ENCODE peak calls at places on chromosomes 12 and 14, in eight cellular contexts. R, W, P, B, E, I, D and H are unnamed samples. For H3K27me3, H3K4me1 and H3K9me3, the result is how much of the 10 kb centered on the place peaks cover.

GRCh38 chr12:100794441-100795192 is at the start of gene ANO4:
- DNase-seq in R (no peak), W (no peak), P (no peak), B (no peak), E (no peak), I (no peak), D (no peak), H (no peak)

GRCh38 chr12:120156315-120157259 is 37.9 kb downstream of the GCN1 start:
- DNase-seq in R (no peak), W (no peak), P (no peak), B (no peak), E (no peak), I (no peak), D (no peak), H (no peak)

GRCh38 chr12:50276912-50277671 is 6.2 kb downstream of the LIMA1 start:
- DNase-seq in R (no peak), W (no peak), P (no peak), B (no peak), E (no peak), I (no peak), D (no peak), H (no peak)

GRCh38 chr14:56633544-56633943 is 53.9 kb downstream of the TMEM260 start:
- DNase-seq in R (no peak), W (no peak), P (no peak), B (no peak), E (no peak), I (no peak), D (no peak), H (no peak)

GRCh38 chr14:98928418-98928817 is 343.6 kb downstream of the BCL11B start:
- DNase-seq in R (no peak), W (no peak), P (no peak), B (no peak), E (no peak), I (no peak), D (peak), H (no peak)

GRCh38 chr14:34063470-34064164 is 112.7 kb upstream of the EGLN3 start:
- DNase-seq in R (no peak), W (no peak), P (no peak), B (no peak), E (no peak), I (no peak), D (peak), H (peak)

GRCh38 chr14:104143521-104144452 is 5.4 kb downstream of the KIF26A start:
- DNase-seq in R (no peak), W (no peak), P (peak), B (peak), E (no peak), I (no peak), D (peak), H (no peak)

GRCh38 chr12:49482095-49483051 is 56.5 kb upstream of the KCNH3 start:
- DNase-seq in R (peak), W (no peak), P (no peak), B (no peak), E (no peak), I (no peak), D (no peak), H (no peak)

GRCh38 chr12:3236345-3237153 is 159.4 kb downstream of the TSPAN9 start:
- DNase-seq in R (peak), W (peak), P (peak), B (no peak), E (peak), I (no peak), D (no peak), H (peak)

GRCh38 chr12:95096852-95097251 is 23.4 kb upstream of the NR2C1 start:
- DNase-seq in R (no peak), W (no peak), P (no peak), B (no peak), E (no peak), I (peak), D (no peak), H (no peak)

GRCh38 chr14:85576848-85577541 is 47.1 kb downstream of the FLRT2 start:
- DNase-seq in R (no peak), W (no peak), P (no peak), B (no peak), E (no peak), I (no peak), D (no peak), H (no peak)

GRCh38 chr14:26729851-26730250 is 132.0 kb upstream of the NOVA1 start:
- DNase-seq in R (no peak), W (no peak), P (no peak), B (no peak), E (no peak), I (no peak), D (no peak), H (no peak)

GRCh38 chr14:74425525-74426201 is 347 bp downstream of the SYNDIG1L start:
- DNase-seq in R (no peak), W (peak), P (peak), B (no peak), E (peak), I (peak), D (no peak), H (no peak)

GRCh38 chr12:88383405-88383804 is 196.9 kb downstream of the KITLG start:
- DNase-seq in R (no peak), W (no peak), P (no peak), B (no peak), E (no peak), I (no peak), D (no peak), H (no peak)

GRCh38 chr12:117030187-117030896 is 68.9 kb downstream of the TESC start:
- DNase-seq in R (no peak), W (no peak), P (no peak), B (no peak), E (peak), I (no peak), D (peak), H (no peak)

GRCh38 chr14:67575684-67576083 is 24.4 kb downstream of the PIGH start:
- DNase-seq in R (no peak), W (no peak), P (no peak), B (peak), E (peak), I (no peak), D (peak), H (no peak)

GRCh38 chr14:99511421-99512109 is 30.4 kb downstream of the CCNK start:
- DNase-seq in R (no peak), W (no peak), P (peak), B (no peak), E (peak), I (peak), D (peak), H (no peak)

GRCh38 chr14:74860899-74861733 is 14.8 kb downstream of the PROX2 start:
- DNase-seq in R (peak), W (peak), P (peak), B (peak), E (peak), I (peak), D (peak), H (peak)

GRCh38 chr12:25943940-25944339 is 14.5 kb upstream of the RASSF8 start:
- DNase-seq in R (no peak), W (no peak), P (no peak), B (no peak), E (no peak), I (no peak), D (no peak), H (no peak)

GRCh38 chr14:53278602-53279506 is 125.7 kb upstream of the DDHD1 start:
- DNase-seq in R (peak), W (no peak), P (no peak), B (no peak), E (no peak), I (no peak), D (no peak), H (no peak)

DNA sequence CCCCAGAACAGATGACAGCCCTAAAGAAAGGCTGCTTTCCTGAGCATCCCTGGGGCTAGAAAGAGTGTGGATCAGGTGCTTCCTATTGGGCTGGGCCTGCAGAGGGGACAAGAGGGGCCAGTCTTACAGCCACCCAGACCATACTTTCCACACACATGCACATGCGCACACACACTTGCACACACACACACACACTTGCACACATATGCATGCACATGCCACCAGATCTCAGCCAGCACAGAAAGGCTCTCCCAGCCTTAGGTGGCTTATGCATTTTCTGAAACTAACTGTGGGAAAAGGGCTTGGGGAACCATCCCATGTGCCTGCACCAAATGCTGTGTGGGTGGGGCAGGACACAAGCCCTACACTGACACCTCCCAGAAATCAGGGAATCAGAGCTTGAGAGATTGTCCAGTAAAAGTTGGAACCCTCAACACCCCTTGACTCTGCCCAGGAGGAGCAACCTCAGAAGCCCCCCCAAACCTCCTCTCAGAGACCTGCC is 2.5 kb upstream of the DIO3 start:
- DNase-seq in R (no peak), W (no peak), P (no peak), B (no peak), E (no peak), I (no peak), D (no peak), H (no peak)
- H3K27me3 ChIP-seq in R (under half), W (half or more), P (under half), B (half or more), E (under half), I (under half), D (under half), H (under half)

GRCh38 chr14:89399157-89399556 is 17.9 kb downstream of the FOXN3 start:
- DNase-seq in R (no peak), W (no peak), P (no peak), B (no peak), E (no peak), I (no peak), D (peak), H (no peak)
- H3K4me1 ChIP-seq in R (under half), W (under half), P (under half), B (under half), E (under half), I (under half), D (under half), H (under half)

GRCh38 chr14:89387922-89388685 is 28.9 kb downstream of the FOXN3 start:
- DNase-seq in R (no peak), W (no peak), P (no peak), B (no peak), E (no peak), I (no peak), D (no peak), H (no peak)
- H3K9me3 ChIP-seq in R (under half), W (under half), P (under half), B (under half), E (under half), I (under half), D (under half), H (under half)

GRCh38 chr12:114694436-114695304 is 10.7 kb upstream of the TBX3 start:
- DNase-seq in R (no peak), W (no peak), P (no peak), B (no peak), E (no peak), I (no peak), D (no peak), H (no peak)

GRCh38 chr12:114691810-114692557 is 8.0 kb upstream of the TBX3 start:
- DNase-seq in R (no peak), W (no peak), P (no peak), B (no peak), E (no peak), I (no peak), D (peak), H (no peak)

GRCh38 chr12:114691196-114691595 is 7.2 kb upstream of the TBX3 start:
- DNase-seq in R (no peak), W (no peak), P (no peak), B (no peak), E (no peak), I (no peak), D (peak), H (no peak)

GRCh38 chr12:114693532-114693931 is 9.6 kb upstream of the TBX3 start:
- DNase-seq in R (no peak), W (no peak), P (no peak), B (no peak), E (no peak), I (no peak), D (no peak), H (no peak)

DNA sequence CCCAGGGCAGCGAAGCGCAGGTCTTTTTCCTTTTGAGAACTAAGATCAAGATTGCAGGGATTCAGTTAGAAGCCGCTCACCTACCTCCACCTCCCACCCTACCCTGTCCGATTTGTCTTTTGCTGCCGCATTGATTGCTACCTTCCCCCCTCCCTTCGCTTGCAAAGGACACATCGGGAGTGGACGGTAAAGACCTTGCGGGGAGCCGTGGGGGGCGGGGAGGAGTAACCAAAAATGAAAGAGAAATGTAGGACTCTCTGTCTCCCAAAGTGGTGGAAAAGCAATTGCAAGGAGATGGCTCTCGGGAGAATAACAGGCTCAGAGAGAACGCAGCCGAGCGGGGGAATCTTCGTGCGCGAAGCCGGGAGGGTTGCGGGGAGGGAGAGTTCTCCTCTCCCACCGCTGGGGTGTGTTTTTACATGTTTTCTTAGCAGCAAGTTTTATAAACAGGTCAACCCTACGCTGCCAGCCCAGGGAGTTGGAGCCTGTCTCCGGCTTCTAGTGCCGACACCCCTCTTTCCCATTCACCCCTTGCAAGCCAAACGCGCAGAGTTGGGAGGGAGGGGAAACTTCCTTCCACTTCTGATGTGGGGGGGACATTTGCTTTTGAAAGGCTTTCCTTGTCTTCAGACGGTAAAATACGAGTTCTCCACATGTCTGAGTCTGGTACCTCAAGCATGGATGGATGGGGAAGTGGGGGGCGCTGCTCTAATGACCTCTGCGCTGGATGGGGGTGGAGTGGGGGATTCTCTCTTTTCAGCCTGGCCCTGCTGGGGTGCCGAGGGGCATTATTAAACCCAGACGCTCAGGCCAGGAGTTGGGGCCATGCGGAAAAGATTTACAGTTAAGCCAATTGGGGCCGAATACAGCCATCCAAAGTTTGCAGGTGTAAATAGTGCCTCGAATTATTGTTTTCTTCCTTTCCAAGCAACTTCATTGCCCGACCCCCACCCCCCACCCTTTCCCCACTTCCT is 8.9 kb upstream of the TBX3 start:
- DNase-seq in R (no peak), W (no peak), P (no peak), B (no peak), E (no peak), I (no peak), D (peak), H (no peak)
- H3K27me3 ChIP-seq in R (half or more), W (half or more), P (under half), B (half or more), E (under half), I (under half), D (half or more), H (under half)